ENCODE peak calls at places on chromosomes 4 and X, in eight cellular contexts. One of them, this sample, is unnamed.

GRCh38 chr4:128668566-128668965 is 140.9 kb upstream of the JADE1 start:
- DNase-seq in SK-N-MC: no peak
- DNase-seq in endothelial cell of umbilical vein: no peak
- DNase-seq in upper lobe of left lung: no peak
- DNase-seq in GM12891: no peak
- DNase-seq in spleen: no peak
- DNase-seq in K562: no peak
- DNase-seq in Panc1: no peak
- DNase-seq in this sample: no peak

GRCh38 chrX:76183289-76184057 is 10.6 kb downstream of the PBDC1 start:
- DNase-seq in SK-N-MC: no peak
- DNase-seq in endothelial cell of umbilical vein: no peak
- DNase-seq in upper lobe of left lung: no peak
- DNase-seq in GM12891: no peak
- DNase-seq in spleen: no peak
- DNase-seq in K562: no peak
- DNase-seq in Panc1: no peak
- DNase-seq in this sample: no peak

GRCh38 chrX:153032397-153033118 is 23.7 kb upstream of the PNMA3 start:
- DNase-seq in SK-N-MC: no peak
- DNase-seq in endothelial cell of umbilical vein: peak; percentile 56
- DNase-seq in upper lobe of left lung: peak; percentile 95
- DNase-seq in GM12891: peak; percentile 68
- DNase-seq in spleen: peak; percentile 92
- DNase-seq in K562: peak; percentile 77
- DNase-seq in Panc1: no peak
- DNase-seq in this sample: peak; percentile 73

GRCh38 chrX:27591938-27592337 is 1.8 kb downstream of the DCAF8L2 start:
- DNase-seq in SK-N-MC: no peak
- DNase-seq in endothelial cell of umbilical vein: no peak
- DNase-seq in upper lobe of left lung: peak; percentile 38
- DNase-seq in GM12891: no peak
- DNase-seq in spleen: peak; percentile 67
- DNase-seq in K562: no peak
- DNase-seq in Panc1: no peak
- DNase-seq in this sample: no peak

GRCh38 chr4:40225497-40225896 is 28.7 kb downstream of the RHOH start:
- DNase-seq in SK-N-MC: no peak
- DNase-seq in endothelial cell of umbilical vein: no peak
- DNase-seq in upper lobe of left lung: no peak
- DNase-seq in GM12891: no peak
- DNase-seq in spleen: no peak
- DNase-seq in K562: no peak
- DNase-seq in Panc1: no peak
- DNase-seq in this sample: no peak

GRCh38 chrX:20746690-20747089 is 480.0 kb upstream of the RPS6KA3 start:
- DNase-seq in SK-N-MC: no peak
- DNase-seq in endothelial cell of umbilical vein: no peak
- DNase-seq in upper lobe of left lung: no peak
- DNase-seq in GM12891: no peak
- DNase-seq in spleen: no peak
- DNase-seq in K562: no peak
- DNase-seq in Panc1: no peak
- DNase-seq in this sample: no peak

GRCh38 chrX:10615931-10616780 is 4.2 kb downstream of the MID1 start:
- DNase-seq in SK-N-MC: no peak
- DNase-seq in endothelial cell of umbilical vein: peak; percentile 66
- DNase-seq in upper lobe of left lung: no peak
- DNase-seq in GM12891: no peak
- DNase-seq in spleen: no peak
- DNase-seq in K562: peak; percentile 25
- DNase-seq in Panc1: no peak
- DNase-seq in this sample: peak; percentile 46

GRCh38 chrX:124592745-124593144 is 246.4 kb downstream of the SH2D1A start:
- DNase-seq in SK-N-MC: no peak
- DNase-seq in endothelial cell of umbilical vein: no peak
- DNase-seq in upper lobe of left lung: no peak
- DNase-seq in GM12891: no peak
- DNase-seq in spleen: no peak
- DNase-seq in K562: no peak
- DNase-seq in Panc1: no peak
- DNase-seq in this sample: no peak

GRCh38 chr4:20176881-20177280 is 74.8 kb upstream of the SLIT2 start:
- DNase-seq in SK-N-MC: no peak
- DNase-seq in endothelial cell of umbilical vein: no peak
- DNase-seq in upper lobe of left lung: no peak
- DNase-seq in GM12891: no peak
- DNase-seq in spleen: no peak
- DNase-seq in K562: no peak
- DNase-seq in Panc1: no peak
- DNase-seq in this sample: no peak

GRCh38 chr4:8281519-8282133 is 12.1 kb downstream of the HTRA3 start:
- DNase-seq in SK-N-MC: no peak
- DNase-seq in endothelial cell of umbilical vein: no peak
- DNase-seq in upper lobe of left lung: peak; percentile 90
- DNase-seq in GM12891: no peak
- DNase-seq in spleen: peak; percentile 61
- DNase-seq in K562: no peak
- DNase-seq in Panc1: no peak
- DNase-seq in this sample: peak; percentile 33

GRCh38 chr4:184419976-184420375 is 54.4 kb downstream of the IRF2 start:
- DNase-seq in SK-N-MC: no peak
- DNase-seq in endothelial cell of umbilical vein: no peak
- DNase-seq in upper lobe of left lung: no peak
- DNase-seq in GM12891: no peak
- DNase-seq in spleen: no peak
- DNase-seq in K562: no peak
- DNase-seq in Panc1: no peak
- DNase-seq in this sample: no peak

GRCh38 chr4:41594439-41594838 is 56.5 kb downstream of the LIMCH1 start:
- DNase-seq in SK-N-MC: no peak
- DNase-seq in endothelial cell of umbilical vein: no peak
- DNase-seq in upper lobe of left lung: no peak
- DNase-seq in GM12891: no peak
- DNase-seq in spleen: no peak
- DNase-seq in K562: no peak
- DNase-seq in Panc1: no peak
- DNase-seq in this sample: no peak

GRCh38 chr4:154560824-154561231 is 2.0 kb upstream of the FGB start:
- DNase-seq in SK-N-MC: no peak
- DNase-seq in endothelial cell of umbilical vein: no peak
- DNase-seq in upper lobe of left lung: no peak
- DNase-seq in GM12891: no peak
- DNase-seq in spleen: no peak
- DNase-seq in K562: no peak
- DNase-seq in Panc1: no peak
- DNase-seq in this sample: no peak

GRCh38 chrX:24877854-24878650 is 137.7 kb downstream of the ARX start:
- DNase-seq in SK-N-MC: no peak
- DNase-seq in endothelial cell of umbilical vein: no peak
- DNase-seq in upper lobe of left lung: no peak
- DNase-seq in GM12891: no peak
- DNase-seq in spleen: no peak
- DNase-seq in K562: no peak
- DNase-seq in Panc1: no peak
- DNase-seq in this sample: no peak

DNA sequence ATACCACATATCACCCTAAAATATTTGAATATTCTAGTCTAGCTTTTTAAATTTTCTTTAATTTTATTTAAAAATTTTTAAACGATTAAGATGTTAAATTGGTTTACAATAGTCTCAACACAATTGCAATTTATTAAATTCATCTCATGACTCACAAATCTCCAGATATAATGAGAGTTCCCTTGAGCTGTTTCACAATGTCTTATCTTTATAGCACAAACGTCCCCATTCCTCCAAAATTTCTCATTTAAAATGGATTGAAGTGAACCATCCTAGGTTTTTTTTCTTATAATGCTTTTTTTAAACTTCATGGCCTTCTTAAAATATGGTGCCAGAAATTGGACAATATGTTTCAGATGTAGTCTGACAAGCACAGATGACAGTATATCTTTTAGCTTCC is 204.4 kb downstream of the GABRB1 start:
- DNase-seq in SK-N-MC: no peak
- DNase-seq in endothelial cell of umbilical vein: no peak
- DNase-seq in upper lobe of left lung: no peak
- DNase-seq in GM12891: no peak
- DNase-seq in spleen: no peak
- DNase-seq in K562: no peak
- DNase-seq in Panc1: no peak
- DNase-seq in this sample: no peak
- TF ChIP-seq POLR2AphosphoS5 in SK-N-MC: no peak
- TF ChIP-seq POLR2AphosphoS5 in endothelial cell of umbilical vein: no peak
- TF ChIP-seq POLR2AphosphoS5 in upper lobe of left lung: no peak
- TF ChIP-seq POLR2AphosphoS5 in GM12891: no peak
- TF ChIP-seq POLR2AphosphoS5 in spleen: no peak
- TF ChIP-seq POLR2AphosphoS5 in K562: no peak
- TF ChIP-seq POLR2AphosphoS5 in Panc1: no peak
- TF ChIP-seq POLR2AphosphoS5 in this sample: no peak

GRCh38 chr4:140296335-140296753 is 77.1 kb upstream of the SCOC start:
- DNase-seq in SK-N-MC: no peak
- DNase-seq in endothelial cell of umbilical vein: peak; percentile 68
- DNase-seq in upper lobe of left lung: no peak
- DNase-seq in GM12891: no peak
- DNase-seq in spleen: no peak
- DNase-seq in K562: no peak
- DNase-seq in Panc1: no peak
- DNase-seq in this sample: peak; percentile 40

GRCh38 chr4:140289486-140289885 is 84.0 kb upstream of the SCOC start:
- DNase-seq in SK-N-MC: no peak
- DNase-seq in endothelial cell of umbilical vein: no peak
- DNase-seq in upper lobe of left lung: no peak
- DNase-seq in GM12891: no peak
- DNase-seq in spleen: no peak
- DNase-seq in K562: no peak
- DNase-seq in Panc1: no peak
- DNase-seq in this sample: no peak

GRCh38 chr4:140293979-140294378 is 79.5 kb upstream of the SCOC start:
- DNase-seq in SK-N-MC: no peak
- DNase-seq in endothelial cell of umbilical vein: no peak
- DNase-seq in upper lobe of left lung: no peak
- DNase-seq in GM12891: no peak
- DNase-seq in spleen: no peak
- DNase-seq in K562: no peak
- DNase-seq in Panc1: no peak
- DNase-seq in this sample: no peak

GRCh38 chr4:140286503-140286902 is 86.9 kb upstream of the SCOC start:
- DNase-seq in SK-N-MC: no peak
- DNase-seq in endothelial cell of umbilical vein: no peak
- DNase-seq in upper lobe of left lung: peak; percentile 60
- DNase-seq in GM12891: no peak
- DNase-seq in spleen: no peak
- DNase-seq in K562: no peak
- DNase-seq in Panc1: no peak
- DNase-seq in this sample: no peak

DNA sequence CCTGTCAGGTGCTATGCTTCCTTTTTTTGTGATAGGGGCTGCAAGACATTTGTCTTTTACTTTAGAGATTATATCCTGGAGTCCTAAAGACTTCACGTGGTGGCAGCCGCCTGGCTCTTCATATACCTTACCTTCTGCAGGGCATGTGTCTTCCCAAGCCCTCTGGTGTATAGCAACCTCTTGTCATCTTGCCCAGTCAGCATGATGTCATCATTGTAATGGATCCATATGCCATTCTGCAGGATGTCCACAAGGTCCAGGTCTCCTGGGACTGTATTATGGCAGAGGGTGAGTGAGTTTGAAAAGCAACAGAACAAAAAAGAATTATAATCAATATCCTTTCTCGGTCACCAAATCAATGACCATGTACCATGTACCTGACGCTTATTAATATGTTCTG is 82.2 kb upstream of the SCOC start:
- DNase-seq in SK-N-MC: no peak
- DNase-seq in endothelial cell of umbilical vein: no peak
- DNase-seq in upper lobe of left lung: no peak
- DNase-seq in GM12891: no peak
- DNase-seq in spleen: no peak
- DNase-seq in K562: no peak
- DNase-seq in Panc1: no peak
- DNase-seq in this sample: no peak
- TF ChIP-seq POLR2AphosphoS5 in SK-N-MC: no peak
- TF ChIP-seq POLR2AphosphoS5 in endothelial cell of umbilical vein: no peak
- TF ChIP-seq POLR2AphosphoS5 in upper lobe of left lung: no peak
- TF ChIP-seq POLR2AphosphoS5 in GM12891: no peak
- TF ChIP-seq POLR2AphosphoS5 in spleen: no peak
- TF ChIP-seq POLR2AphosphoS5 in K562: no peak
- TF ChIP-seq POLR2AphosphoS5 in Panc1: no peak
- TF ChIP-seq POLR2AphosphoS5 in this sample: no peak

DNA sequence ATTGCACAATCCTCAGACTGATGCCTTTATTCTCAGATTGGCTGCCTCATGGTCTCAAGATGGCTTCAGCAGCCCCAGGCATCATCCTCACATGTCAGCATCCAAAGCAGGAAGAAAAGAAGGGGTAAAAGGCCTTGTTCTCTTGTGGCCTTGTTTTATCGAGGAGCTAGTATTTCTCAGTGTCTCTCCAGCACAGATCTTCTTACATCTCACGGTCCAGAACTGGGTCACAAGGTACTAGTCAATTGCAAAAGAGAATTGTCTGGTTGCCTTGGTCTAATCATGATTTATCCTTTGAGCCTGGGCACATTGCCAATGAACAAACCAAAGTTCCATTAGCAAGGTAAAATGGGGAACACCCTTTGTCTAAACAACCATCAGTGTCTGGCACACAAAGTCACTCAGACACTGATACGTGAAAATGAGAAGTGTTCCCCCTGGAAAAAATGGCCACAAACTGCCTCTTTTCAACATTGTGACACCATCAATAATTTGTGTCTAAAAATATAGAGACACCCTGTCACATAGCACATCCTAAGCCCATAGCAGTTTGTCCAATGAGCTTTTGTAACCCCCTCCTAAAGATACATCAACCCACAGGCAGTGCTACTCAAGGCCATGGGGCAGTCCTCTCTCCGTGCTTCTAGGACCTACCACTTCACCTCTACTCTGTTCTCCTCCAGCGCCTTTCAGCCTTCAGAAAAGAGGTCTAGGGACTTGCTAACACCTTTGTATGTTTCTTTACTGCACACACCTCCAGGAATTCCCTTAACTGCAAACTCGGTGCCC is 534.4 kb downstream of the MID1IP1 start:
- DNase-seq in SK-N-MC: no peak
- DNase-seq in endothelial cell of umbilical vein: no peak
- DNase-seq in upper lobe of left lung: no peak
- DNase-seq in GM12891: no peak
- DNase-seq in spleen: no peak
- DNase-seq in K562: no peak
- DNase-seq in Panc1: no peak
- DNase-seq in this sample: no peak
- TF ChIP-seq POLR2AphosphoS5 in SK-N-MC: no peak
- TF ChIP-seq POLR2AphosphoS5 in endothelial cell of umbilical vein: no peak
- TF ChIP-seq POLR2AphosphoS5 in upper lobe of left lung: no peak
- TF ChIP-seq POLR2AphosphoS5 in GM12891: no peak
- TF ChIP-seq POLR2AphosphoS5 in spleen: no peak
- TF ChIP-seq POLR2AphosphoS5 in K562: no peak
- TF ChIP-seq POLR2AphosphoS5 in Panc1: no peak
- TF ChIP-seq POLR2AphosphoS5 in this sample: no peak

DNA sequence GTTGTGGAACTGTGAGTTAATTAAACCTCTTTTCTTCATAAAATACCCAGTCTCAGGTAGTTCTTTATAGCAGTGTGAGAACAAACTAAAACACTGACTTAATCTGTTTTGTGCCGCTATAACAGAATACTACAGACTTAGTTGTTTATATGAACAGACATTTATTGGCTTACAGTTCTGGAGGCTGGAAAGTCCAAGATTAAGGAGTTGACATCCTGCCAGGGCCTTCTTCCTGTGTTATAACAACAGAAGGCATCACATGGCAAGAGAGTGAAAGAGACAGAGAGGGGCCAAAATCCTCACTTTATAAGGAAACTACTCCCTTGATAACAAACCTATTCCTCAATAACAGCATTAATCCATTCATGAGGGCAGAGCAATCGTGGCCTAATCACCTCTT is 42.5 kb upstream of the KCNIP4 start:
- DNase-seq in SK-N-MC: no peak
- DNase-seq in endothelial cell of umbilical vein: no peak
- DNase-seq in upper lobe of left lung: no peak
- DNase-seq in GM12891: no peak
- DNase-seq in spleen: no peak
- DNase-seq in K562: no peak
- DNase-seq in Panc1: no peak
- DNase-seq in this sample: peak; percentile 10
- TF ChIP-seq POLR2AphosphoS5 in SK-N-MC: no peak
- TF ChIP-seq POLR2AphosphoS5 in endothelial cell of umbilical vein: no peak
- TF ChIP-seq POLR2AphosphoS5 in upper lobe of left lung: no peak
- TF ChIP-seq POLR2AphosphoS5 in GM12891: no peak
- TF ChIP-seq POLR2AphosphoS5 in spleen: no peak
- TF ChIP-seq POLR2AphosphoS5 in K562: no peak
- TF ChIP-seq POLR2AphosphoS5 in Panc1: no peak
- TF ChIP-seq POLR2AphosphoS5 in this sample: peak; percentile 12

This sample was measured in transverse colon.